ENCODE peak calls at places on chromosome 4, in five cellular contexts. R is stimulated activated CD4-positive, alpha-beta T cell treated with anti-CD3 and anti-CD28 coated beads, Interleukin-15, amount 100 ng/mL, for 1 hour; N is left ventricle myocardium inferior; V is colonic mucosa; E is SW 1271. T is an unnamed sample.
A peak's percentile ranks its signal among the peaks of the same experiment; 100 is the strongest.

GRCh38 chr4:82891728-82892466 is 944 bp upstream of the SEC31A start:
- DNase-seq in R (no peak), N (no peak), V (no peak), E (no peak), T (no peak)

GRCh38 chr4:92236907-92237306 is 66.9 kb upstream of the GRID2 start:
- DNase-seq in R (no peak), N (no peak), V (no peak), E (no peak), T (no peak)

GRCh38 chr4:101174679-101175078 is 172.6 kb downstream of the PPP3CA start:
- DNase-seq in R (no peak), N (no peak), V (no peak), E (no peak), T (no peak)

GRCh38 chr4:109408711-109409110 is 24.9 kb upstream of the SEC24B start:
- DNase-seq in R (no peak), N (no peak), V (no peak), E (no peak), T (no peak)

GRCh38 chr4:124884316-124884715 is 171.8 kb upstream of the ANKRD50 start:
- DNase-seq in R (no peak), N (no peak), V (no peak), E (no peak), T (no peak)

GRCh38 chr4:119721878-119722277 is 93.3 kb upstream of the PDE5A start:
- DNase-seq in R (no peak), N (no peak), V (no peak), E (no peak), T (no peak)

GRCh38 chr4:74451214-74451661 is 6.3 kb downstream of the AREG start:
- DNase-seq in R (no peak), N (no peak), V (no peak), E (peak; percentile 13), T (no peak)

GRCh38 chr4:6507345-6507744 is 34.9 kb upstream of the PPP2R2C start:
- DNase-seq in R (no peak), N (no peak), V (no peak), E (no peak), T (no peak)

GRCh38 chr4:15920723-15921591 is 17.6 kb downstream of the FGFBP1 start:
- DNase-seq in R (no peak), N (no peak), V (peak; percentile 63), E (peak; percentile 63), T (no peak)

GRCh38 chr4:157075811-157076577 is at the start of gene GLRB:
- DNase-seq in R (no peak), N (peak; percentile 24), V (no peak), E (no peak), T (no peak)

GRCh38 chr4:39255916-39256315 is 73.6 kb downstream of the WDR19 start:
- DNase-seq in R (no peak), N (no peak), V (no peak), E (no peak), T (no peak)

GRCh38 chr4:109548655-109549054 is 11.4 kb upstream of the MCUB start:
- DNase-seq in R (no peak), N (no peak), V (no peak), E (no peak), T (no peak)

GRCh38 chr4:183659919-183660318 is 826 bp downstream of the TRAPPC11 start:
- DNase-seq in R (no peak), N (no peak), V (no peak), E (no peak), T (no peak)

GRCh38 chr4:61462451-61463326 is 262.6 kb downstream of the ADGRL3 start:
- DNase-seq in R (no peak), N (no peak), V (no peak), E (no peak), T (no peak)

GRCh38 chr4:100421356-100421978 is 96.4 kb downstream of the EMCN start:
- DNase-seq in R (no peak), N (no peak), V (no peak), E (no peak), T (no peak)

GRCh38 chr4:122700178-122700725 is 32.3 kb upstream of the BBS12 start:
- DNase-seq in R (no peak), N (peak; percentile 77), V (peak; percentile 60), E (no peak), T (peak; percentile 87)

GRCh38 chr4:8275511-8275910 is 6.0 kb downstream of the HTRA3 start:
- DNase-seq in R (no peak), N (peak; percentile 10), V (no peak), E (no peak), T (no peak)

GRCh38 chr4:102683846-102684581 is 76.8 kb downstream of the MANBA start:
- DNase-seq in R (no peak), N (no peak), V (no peak), E (no peak), T (no peak)

GRCh38 chr4:173991814-173992213 is 291.7 kb downstream of the FBXO8 start:
- DNase-seq in R (no peak), N (no peak), V (no peak), E (no peak), T (no peak)